ENCODE peak calls at places on chromosomes 3 and 15, in four cellular contexts. One of them, this sample, is unnamed.

GRCh38 chr3:88984832-88985231 is 122.6 kb upstream of the EPHA3 start:
- DNase-seq in K562: no peak
- DNase-seq in HepG2: no peak
- DNase-seq in GM12878: no peak
- DNase-seq in this sample: no peak

GRCh38 chr15:51776952-51777574 is 25.7 kb downstream of the TMOD2 start:
- DNase-seq in K562: peak; percentile 71
- DNase-seq in HepG2: peak; percentile 74
- DNase-seq in GM12878: peak; percentile 43
- DNase-seq in this sample: peak; percentile 87

GRCh38 chr3:138070006-138070405 is 45.4 kb downstream of the DZIP1L start:
- DNase-seq in K562: no peak
- DNase-seq in HepG2: no peak
- DNase-seq in GM12878: no peak
- DNase-seq in this sample: no peak

GRCh38 chr3:144052275-144052674 is 80.7 kb downstream of the DIPK2A start:
- DNase-seq in K562: no peak
- DNase-seq in HepG2: no peak
- DNase-seq in GM12878: no peak
- DNase-seq in this sample: no peak

GRCh38 chr3:47012342-47013230 is 33.1 kb downstream of the NBEAL2 start:
- DNase-seq in K562: no peak
- DNase-seq in HepG2: no peak
- DNase-seq in GM12878: no peak
- DNase-seq in this sample: no peak

GRCh38 chr3:14595561-14595960 is 55.4 kb upstream of the GRIP2 start:
- DNase-seq in K562: no peak
- DNase-seq in HepG2: no peak
- DNase-seq in GM12878: no peak
- DNase-seq in this sample: no peak

GRCh38 chr3:183814240-183814639 is 11.1 kb downstream of the MAP6D1 start:
- DNase-seq in K562: no peak
- DNase-seq in HepG2: no peak
- DNase-seq in GM12878: no peak
- DNase-seq in this sample: no peak

GRCh38 chr3:196903740-196904139 is 36.0 kb downstream of the SENP5 start:
- DNase-seq in K562: no peak
- DNase-seq in HepG2: no peak
- DNase-seq in GM12878: no peak
- DNase-seq in this sample: no peak

GRCh38 chr3:41350441-41350840 is 151.1 kb downstream of the CTNNB1 start:
- DNase-seq in K562: no peak
- DNase-seq in HepG2: no peak
- DNase-seq in GM12878: no peak
- DNase-seq in this sample: no peak

GRCh38 chr15:70339551-70340517 is 242.1 kb upstream of the TLE3 start:
- DNase-seq in K562: no peak
- DNase-seq in HepG2: no peak
- DNase-seq in GM12878: no peak
- DNase-seq in this sample: no peak

GRCh38 chr3:25033407-25034029 is 394.5 kb upstream of the RARB start:
- DNase-seq in K562: peak; percentile 14
- DNase-seq in HepG2: peak; percentile 45
- DNase-seq in GM12878: no peak
- DNase-seq in this sample: peak; percentile 93

GRCh38 chr3:133568294-133569014 is 5.0 kb upstream of the CDV3 start:
- DNase-seq in K562: no peak
- DNase-seq in HepG2: peak; percentile 47
- DNase-seq in GM12878: no peak
- DNase-seq in this sample: no peak

GRCh38 chr3:36959821-36960220 is 15.0 kb upstream of the TRANK1 start:
- DNase-seq in K562: no peak
- DNase-seq in HepG2: no peak
- DNase-seq in GM12878: no peak
- DNase-seq in this sample: no peak

GRCh38 chr15:68379759-68380290 is 52.1 kb downstream of the ITGA11 start:
- DNase-seq in K562: no peak
- DNase-seq in HepG2: no peak
- DNase-seq in GM12878: no peak
- DNase-seq in this sample: no peak

GRCh38 chr3:144187531-144188230 is 216.1 kb downstream of the DIPK2A start:
- DNase-seq in K562: no peak
- DNase-seq in HepG2: no peak
- DNase-seq in GM12878: no peak
- DNase-seq in this sample: no peak

GRCh38 chr3:168117059-168117458 is 21.3 kb upstream of the GOLIM4 start:
- DNase-seq in K562: no peak
- DNase-seq in HepG2: no peak
- DNase-seq in GM12878: no peak
- DNase-seq in this sample: no peak

GRCh38 chr15:59548501-59549230 is 62.9 kb upstream of the GCNT3 start:
- DNase-seq in K562: no peak
- DNase-seq in HepG2: no peak
- DNase-seq in GM12878: no peak
- DNase-seq in this sample: peak; percentile 40

GRCh38 chr15:45439521-45439931 is 61.2 kb upstream of the GATM start:
- DNase-seq in K562: no peak
- DNase-seq in HepG2: peak; percentile 79
- DNase-seq in GM12878: no peak
- DNase-seq in this sample: no peak

GRCh38 chr3:168047190-168047795 is 48.4 kb downstream of the GOLIM4 start:
- DNase-seq in K562: peak; percentile 34
- DNase-seq in HepG2: peak; percentile 76
- DNase-seq in GM12878: peak; percentile 59
- DNase-seq in this sample: peak; percentile 84

GRCh38 chr3:557972-558371 is 361.4 kb downstream of the CHL1 start:
- DNase-seq in K562: no peak
- DNase-seq in HepG2: no peak
- DNase-seq in GM12878: peak; percentile 39
- DNase-seq in this sample: no peak

GRCh38 chr3:181239456-181239855 is 249.9 kb upstream of the DNAJC19 start:
- DNase-seq in K562: no peak
- DNase-seq in HepG2: no peak
- DNase-seq in GM12878: no peak
- DNase-seq in this sample: no peak

GRCh38 chr15:26126819-26127387 is 263.8 kb upstream of the ATP10A start:
- DNase-seq in K562: no peak
- DNase-seq in HepG2: no peak
- DNase-seq in GM12878: no peak
- DNase-seq in this sample: no peak

GRCh38 chr3:143016321-143016972 is 15.1 kb downstream of the U2SURP start:
- DNase-seq in K562: no peak
- DNase-seq in HepG2: no peak
- DNase-seq in GM12878: no peak
- DNase-seq in this sample: peak; percentile 47

GRCh38 chr3:61077551-61077950 is 173.7 kb downstream of the FHIT start:
- DNase-seq in K562: no peak
- DNase-seq in HepG2: no peak
- DNase-seq in GM12878: no peak
- DNase-seq in this sample: no peak

GRCh38 chr15:33188654-33189257 is 5.8 kb downstream of the FMN1 start:
- DNase-seq in K562: no peak
- DNase-seq in HepG2: no peak
- DNase-seq in GM12878: peak; percentile 32
- DNase-seq in this sample: no peak

GRCh38 chr3:44554626-44555592 is at the start of gene ZKSCAN7:
- DNase-seq in K562: no peak
- DNase-seq in HepG2: peak; percentile 37
- DNase-seq in GM12878: no peak
- DNase-seq in this sample: peak; percentile 88

GRCh38 chr3:73432021-73432722 is 192.6 kb downstream of the PDZRN3 start:
- DNase-seq in K562: peak; percentile 47
- DNase-seq in HepG2: peak; percentile 53
- DNase-seq in GM12878: no peak
- DNase-seq in this sample: peak; percentile 76

GRCh38 chr3:185824467-185825378 is at the start of gene IGF2BP2:
- DNase-seq in K562: peak; percentile 84
- DNase-seq in HepG2: peak; percentile 74
- DNase-seq in GM12878: no peak
- DNase-seq in this sample: peak; percentile 76

GRCh38 chr15:40637221-40637745 is 43.2 kb downstream of the KNL1 start:
- DNase-seq in K562: no peak
- DNase-seq in HepG2: no peak
- DNase-seq in GM12878: no peak
- DNase-seq in this sample: no peak

GRCh38 chr3:21390136-21390535 is 360.9 kb downstream of the ZNF385D start:
- DNase-seq in K562: no peak
- DNase-seq in HepG2: no peak
- DNase-seq in GM12878: no peak
- DNase-seq in this sample: no peak

GRCh38 chr3:53104762-53105161 is 25.5 kb downstream of the RFT1 start:
- DNase-seq in K562: no peak
- DNase-seq in HepG2: no peak
- DNase-seq in GM12878: no peak
- DNase-seq in this sample: no peak

GRCh38 chr15:29621626-29622025 is 200.6 kb downstream of the TJP1 start:
- DNase-seq in K562: no peak
- DNase-seq in HepG2: no peak
- DNase-seq in GM12878: no peak
- DNase-seq in this sample: no peak

GRCh38 chr3:89740881-89741177 is 633.4 kb downstream of the EPHA3 start:
- DNase-seq in K562: no peak
- DNase-seq in HepG2: no peak
- DNase-seq in GM12878: no peak
- DNase-seq in this sample: no peak

GRCh38 chr15:76391309-76391708 is 54.7 kb downstream of the ISL2 start:
- DNase-seq in K562: no peak
- DNase-seq in HepG2: no peak
- DNase-seq in GM12878: no peak
- DNase-seq in this sample: no peak

GRCh38 chr3:15051531-15051930 is 13.6 kb downstream of the MRPS25 start:
- DNase-seq in K562: peak; percentile 72
- DNase-seq in HepG2: peak; percentile 62
- DNase-seq in GM12878: no peak
- DNase-seq in this sample: peak; percentile 86

GRCh38 chr15:66936115-66936863 is 129.1 kb upstream of the SMAD3 start:
- DNase-seq in K562: no peak
- DNase-seq in HepG2: no peak
- DNase-seq in GM12878: no peak
- DNase-seq in this sample: no peak

DNA sequence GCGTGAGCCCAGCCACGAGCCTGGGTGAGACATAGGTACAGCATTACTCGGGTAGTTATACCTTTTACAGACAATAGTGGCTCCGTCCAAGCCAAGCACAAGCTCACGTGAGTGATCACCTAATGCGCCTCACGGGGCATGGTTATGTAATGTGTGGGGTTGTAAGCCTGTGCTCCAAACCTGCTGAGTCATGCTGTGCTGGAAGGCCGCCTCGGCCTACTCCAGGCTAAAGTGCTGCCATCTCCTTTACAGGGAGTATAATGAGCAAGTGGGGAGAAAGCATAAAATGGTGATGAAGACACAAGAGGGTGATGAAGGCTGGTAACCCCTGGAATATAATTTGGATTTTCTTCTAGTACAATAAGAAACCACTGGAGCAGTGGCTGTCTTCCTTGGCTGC is 175.8 kb upstream of the STT3B start:
- DNase-seq in K562: peak; percentile 26
- DNase-seq in HepG2: no peak
- DNase-seq in GM12878: no peak
- DNase-seq in this sample: peak; percentile 28
- TF ChIP-seq JUNB in K562: no peak
- TF ChIP-seq JUNB in HepG2: no peak
- TF ChIP-seq JUNB in GM12878: no peak
- TF ChIP-seq JUNB in this sample: no peak

GRCh38 chr15:62083168-62084154 is 16.7 kb downstream of the C2CD4A start:
- DNase-seq in K562: no peak
- DNase-seq in HepG2: no peak
- DNase-seq in GM12878: no peak
- DNase-seq in this sample: no peak
- H3K4me2 ChIP-seq in K562: no peak overlapping the region
- H3K4me2 ChIP-seq in HepG2: no peak overlapping the region
- H3K4me2 ChIP-seq in GM12878: no peak overlapping the region
- H3K4me2 ChIP-seq in this sample: no peak overlapping the region

GRCh38 chr3:177726807-177727206 is 529.5 kb upstream of the TBL1XR1 start:
- DNase-seq in K562: no peak
- DNase-seq in HepG2: no peak
- DNase-seq in GM12878: no peak
- DNase-seq in this sample: no peak

GRCh38 chr3:177725165-177725564 is 527.9 kb upstream of the TBL1XR1 start:
- DNase-seq in K562: no peak
- DNase-seq in HepG2: no peak
- DNase-seq in GM12878: no peak
- DNase-seq in this sample: no peak

GRCh38 chr3:177721864-177722370 is 524.6 kb upstream of the TBL1XR1 start:
- DNase-seq in K562: no peak
- DNase-seq in HepG2: no peak
- DNase-seq in GM12878: no peak
- DNase-seq in this sample: no peak

GRCh38 chr3:177722386-177722785 is 525.1 kb upstream of the TBL1XR1 start:
- DNase-seq in K562: no peak
- DNase-seq in HepG2: no peak
- DNase-seq in GM12878: no peak
- DNase-seq in this sample: no peak

DNA sequence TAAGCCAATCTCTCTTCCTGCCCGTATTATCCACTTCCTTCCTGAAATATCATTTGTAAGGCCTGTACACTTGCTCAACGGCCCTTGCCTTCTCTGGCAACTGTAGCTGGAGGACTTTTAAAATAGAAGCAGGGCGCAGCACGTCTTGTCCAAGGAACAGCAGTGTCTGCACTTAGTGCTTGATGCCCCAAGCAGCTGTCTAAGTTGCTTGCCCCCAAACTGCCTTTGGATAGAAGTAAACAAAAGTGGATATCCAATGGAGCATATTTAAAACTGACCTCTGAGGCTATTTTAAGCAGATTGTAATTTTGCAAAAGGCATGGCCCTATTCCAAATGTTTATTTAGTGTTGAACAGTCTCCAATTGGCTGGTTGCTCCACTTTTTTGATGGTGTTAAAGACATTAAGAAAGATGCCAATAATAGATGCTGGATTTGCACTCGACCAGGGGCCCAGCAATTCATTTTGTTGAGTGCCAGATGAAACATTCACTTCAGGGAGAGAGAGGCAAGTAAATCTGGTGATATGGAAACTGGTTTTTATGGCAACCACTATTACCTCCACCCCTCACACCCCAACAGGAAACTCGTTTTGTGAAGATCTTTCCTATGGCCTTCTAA is 526.8 kb upstream of the TBL1XR1 start:
- DNase-seq in K562: no peak
- DNase-seq in HepG2: no peak
- DNase-seq in GM12878: no peak
- DNase-seq in this sample: no peak
- H2AFZ ChIP-seq in K562: no peak overlapping the region
- H2AFZ ChIP-seq in HepG2: no peak overlapping the region
- H2AFZ ChIP-seq in GM12878: no peak overlapping the region
- H2AFZ ChIP-seq in this sample: peak overlapping the region; percentile 7

DNA sequence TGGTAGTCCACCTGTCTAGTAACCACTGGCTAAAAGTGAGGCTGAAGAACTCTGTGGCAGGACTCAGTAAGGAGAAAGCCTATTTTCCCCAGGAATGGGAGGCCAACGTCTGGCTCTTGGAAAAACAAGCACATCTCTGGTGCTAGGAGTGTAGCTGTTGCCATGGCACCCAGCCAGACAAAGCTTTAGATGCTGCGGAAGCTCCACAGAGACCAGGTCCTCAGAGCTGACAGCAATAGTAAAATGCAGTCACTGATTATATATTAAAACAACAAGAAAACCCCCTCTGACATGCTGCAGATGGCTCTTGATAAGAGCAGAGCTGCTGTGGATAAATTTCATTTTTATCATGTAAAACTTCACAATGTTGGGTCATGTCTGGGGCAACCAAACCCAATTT is 124.9 kb upstream of the STRIT1 start:
- DNase-seq in K562: no peak
- DNase-seq in HepG2: no peak
- DNase-seq in GM12878: no peak
- DNase-seq in this sample: peak; percentile 42
- TF ChIP-seq JUNB in K562: no peak
- TF ChIP-seq JUNB in HepG2: no peak
- TF ChIP-seq JUNB in GM12878: no peak
- TF ChIP-seq JUNB in this sample: no peak